ENCODE peak calls at places on chromosome 13, in six cellular contexts. Y is pons; W is activated CD4-positive, alpha-beta T cell treated with anti-CD3 and anti-CD28 coated beads, Interleukin-2, amount 50 U/mL, for 48 hours; N is psoas muscle; A is esophagus squamous epithelium; O is mucosa of gallbladder. Q is an unnamed sample.

GRCh38 chr13:74134777-74135305 is 637 bp upstream of the KLF12 start:
- DNase-seq in Y (no peak), W (peak), N (peak), A (no peak), O (no peak), Q (peak)

GRCh38 chr13:77724092-77724491 is 26.6 kb downstream of the SLAIN1 start:
- DNase-seq in Y (no peak), W (no peak), N (no peak), A (no peak), O (no peak), Q (no peak)

GRCh38 chr13:22940736-22941135 is 240.0 kb upstream of the SGCG start:
- DNase-seq in Y (no peak), W (no peak), N (no peak), A (no peak), O (no peak), Q (no peak)

GRCh38 chr13:80975903-80976302 is 635.0 kb upstream of the SPRY2 start:
- DNase-seq in Y (no peak), W (no peak), N (no peak), A (no peak), O (no peak), Q (no peak)

GRCh38 chr13:77565635-77566034 is 30.1 kb downstream of the SCEL start:
- DNase-seq in Y (peak), W (no peak), N (no peak), A (no peak), O (no peak), Q (no peak)

GRCh38 chr13:69856331-69856730 is 251.3 kb upstream of the ATXN8OS start:
- DNase-seq in Y (no peak), W (no peak), N (no peak), A (no peak), O (no peak), Q (no peak)

GRCh38 chr13:77067519-77067918 is 40.6 kb upstream of the FBXL3 start:
- DNase-seq in Y (no peak), W (no peak), N (no peak), A (no peak), O (no peak), Q (no peak)

GRCh38 chr13:23428183-23428528 is 5.3 kb downstream of the SACS start:
- DNase-seq in Y (no peak), W (no peak), N (no peak), A (no peak), O (no peak), Q (no peak)

GRCh38 chr13:112254900-112255299 is 121.3 kb upstream of the SPACA7 start:
- DNase-seq in Y (no peak), W (no peak), N (no peak), A (no peak), O (no peak), Q (no peak)

GRCh38 chr13:52195052-52195837 is 35.8 kb upstream of the NEK3 start:
- DNase-seq in Y (peak), W (peak), N (peak), A (peak), O (peak), Q (peak)

GRCh38 chr13:87089391-87089790 is 581.8 kb upstream of the SLITRK5 start:
- DNase-seq in Y (no peak), W (no peak), N (no peak), A (no peak), O (no peak), Q (no peak)

GRCh38 chr13:111031531-111031961 is 83.6 kb upstream of the ARHGEF7 start:
- DNase-seq in Y (no peak), W (peak), N (peak), A (no peak), O (no peak), Q (no peak)

GRCh38 chr13:109387438-109387837 is 398.9 kb downstream of the IRS2 start:
- DNase-seq in Y (no peak), W (no peak), N (no peak), A (no peak), O (no peak), Q (no peak)

GRCh38 chr13:24888291-24888931 is 124.4 kb downstream of the RNF17 start:
- DNase-seq in Y (no peak), W (no peak), N (no peak), A (no peak), O (no peak), Q (no peak)

GRCh38 chr13:45546410-45546765 is 69.2 kb downstream of the ERICH6B start:
- DNase-seq in Y (no peak), W (no peak), N (no peak), A (no peak), O (no peak), Q (no peak)